ENCODE peak calls at places on chromosomes 12 and 14, in five cellular contexts. G, D, P, H and V are unnamed samples.

GRCh38 chr12:69903548-69903947 is 78.5 kb downstream of the MYRFL start:
- DNase-seq in G (no peak), D (no peak), P (no peak), H (no peak), V (no peak)

GRCh38 chr14:89330236-89331002 is 86.6 kb downstream of the FOXN3 start:
- DNase-seq in G (no peak), D (no peak), P (no peak), H (no peak), V (no peak)

GRCh38 chr14:104826197-104826857 is 25.4 kb downstream of the ZBTB42 start:
- DNase-seq in G (peak), D (peak), P (peak), H (peak), V (peak)

GRCh38 chr14:72451081-72451972 is 442.6 kb downstream of the DPF3 start:
- DNase-seq in G (no peak), D (no peak), P (no peak), H (peak), V (peak)

GRCh38 chr14:102579696-102580551 is 12.5 kb upstream of the RCOR1 start:
- DNase-seq in G (no peak), D (no peak), P (no peak), H (no peak), V (no peak)

GRCh38 chr12:107288414-107289125 is 195.2 kb upstream of the CRY1 start:
- DNase-seq in G (no peak), D (no peak), P (no peak), H (no peak), V (no peak)

GRCh38 chr12:108633081-108633533 is 587 bp downstream of the SELPLG start:
- DNase-seq in G (no peak), D (no peak), P (no peak), H (no peak), V (no peak)

GRCh38 chr14:73591690-73592448 is at the start of gene ACOT4:
- DNase-seq in G (no peak), D (no peak), P (peak), H (peak), V (peak)

GRCh38 chr12:101857043-101857558 is 20.3 kb upstream of the DRAM1 start:
- DNase-seq in G (no peak), D (peak), P (no peak), H (no peak), V (no peak)

GRCh38 chr12:129185855-129186254 is 332.6 kb downstream of the GLT1D1 start:
- DNase-seq in G (no peak), D (no peak), P (no peak), H (no peak), V (no peak)

GRCh38 chr12:132648616-132649225 is 30.1 kb downstream of the P2RX2 start:
- DNase-seq in G (no peak), D (no peak), P (no peak), H (no peak), V (no peak)

GRCh38 chr14:90400904-90401561 is 4.2 kb downstream of the CALM1 start:
- DNase-seq in G (no peak), D (no peak), P (no peak), H (no peak), V (peak)

GRCh38 chr12:28500373-28501024 is 310.2 kb downstream of the CCDC91 start:
- DNase-seq in G (no peak), D (no peak), P (no peak), H (no peak), V (no peak)

GRCh38 chr12:43826681-43827458 is 9.0 kb upstream of the TMEM117 start:
- DNase-seq in G (no peak), D (no peak), P (no peak), H (no peak), V (no peak)

GRCh38 chr14:95211721-95212504 is 54.6 kb upstream of the DICER1 start:
- DNase-seq in G (no peak), D (no peak), P (no peak), H (no peak), V (no peak)

GRCh38 chr12:31326689-31327659 is 1.0 kb upstream of the SINHCAF start:
- DNase-seq in G (no peak), D (no peak), P (no peak), H (no peak), V (no peak)

GRCh38 chr14:58878740-58879139 is 241.0 kb downstream of the DACT1 start:
- DNase-seq in G (no peak), D (no peak), P (no peak), H (no peak), V (no peak)

GRCh38 chr14:69318241-69318640 is 58.3 kb downstream of the GALNT16 start:
- DNase-seq in G (no peak), D (no peak), P (no peak), H (no peak), V (peak)

GRCh38 chr12:49403887-49404517 is 36.7 kb downstream of the SPATS2 start:
- DNase-seq in G (no peak), D (no peak), P (no peak), H (no peak), V (no peak)

GRCh38 chr12:57838594-57839302 is 7.8 kb downstream of the CTDSP2 start:
- DNase-seq in G (no peak), D (no peak), P (no peak), H (no peak), V (no peak)

GRCh38 chr12:2250797-2251196 is 198.0 kb downstream of the CACNA1C start:
- DNase-seq in G (no peak), D (no peak), P (no peak), H (no peak), V (peak)

GRCh38 chr12:116528067-116528466 is 31.1 kb upstream of the MAP1LC3B2 start:
- DNase-seq in G (no peak), D (peak), P (no peak), H (no peak), V (no peak)

GRCh38 chr14:97978336-97978735 is 1181.2 kb downstream of the VRK1 start:
- DNase-seq in G (peak), D (peak), P (peak), H (peak), V (peak)

GRCh38 chr12:66011731-66012130 is 118.8 kb downstream of the LLPH start:
- DNase-seq in G (no peak), D (no peak), P (no peak), H (no peak), V (no peak)

GRCh38 chr12:69024413-69024812 is 91.4 kb upstream of the CPM start:
- DNase-seq in G (no peak), D (peak), P (no peak), H (no peak), V (peak)

GRCh38 chr14:68085742-68086141 is 266.2 kb downstream of the RAD51B start:
- DNase-seq in G (no peak), D (no peak), P (no peak), H (no peak), V (no peak)

GRCh38 chr12:43277630-43278267 is 274.3 kb downstream of the ADAMTS20 start:
- DNase-seq in G (no peak), D (no peak), P (no peak), H (no peak), V (no peak)

GRCh38 chr12:24118675-24119074 is 169.2 kb upstream of the SOX5 start:
- DNase-seq in G (no peak), D (no peak), P (no peak), H (no peak), V (no peak)

GRCh38 chr12:54421175-54421872 is 2.3 kb upstream of the ITGA5 start:
- DNase-seq in G (no peak), D (no peak), P (no peak), H (no peak), V (no peak)

GRCh38 chr12:106840217-106840616 is 65.7 kb downstream of the RIC8B start:
- DNase-seq in G (no peak), D (no peak), P (no peak), H (no peak), V (no peak)